ENCODE peak calls at places on chromosomes 7 and 10, in eight cellular contexts. S, F, T, N, W, I, H and U are unnamed samples.

GRCh38 chr10:132538790-132539421 is 1.3 kb downstream of the INPP5A start:
- DNase-seq in S (no peak), N (no peak), H (no peak), W (no peak), I (no peak), F (no peak), T (no peak), U (peak)

GRCh38 chr10:53140516-53140915 is 367.9 kb upstream of the MBL2 start:
- DNase-seq in T (peak), W (no peak), S (no peak), N (no peak), H (no peak), I (no peak), F (no peak), U (peak)

GRCh38 chr7:8176370-8177081 is 85.4 kb downstream of the ICA1 start:
- DNase-seq in S (peak), I (peak), W (no peak), F (no peak), N (peak), T (no peak), H (no peak), U (peak)

GRCh38 chr7:70525991-70526390 is 606.0 kb upstream of the GALNT17 start:
- DNase-seq in N (no peak), S (no peak), H (no peak), W (no peak), T (no peak), I (no peak), F (no peak), U (no peak)

GRCh38 chr10:35232509-35232908 is 103.8 kb upstream of the CCNY start:
- DNase-seq in S (no peak), N (no peak), W (no peak), H (no peak), T (no peak), I (no peak), F (no peak), U (no peak)

GRCh38 chr7:140475747-140476333 is 3.5 kb downstream of the MKRN1 start:
- DNase-seq in W (peak), H (peak), S (peak), F (no peak), I (peak), T (peak), N (peak), U (peak)

GRCh38 chr7:2000801-2001321 is 231.9 kb downstream of the MAD1L1 start:
- DNase-seq in W (no peak), T (no peak), S (no peak), N (no peak), H (no peak), I (no peak), F (no peak), U (no peak)

GRCh38 chr10:101843032-101843991 is at the start of gene KCNIP2:
- DNase-seq in F (peak), H (peak), T (no peak), N (peak), W (no peak), I (peak), S (no peak), U (peak)

GRCh38 chr10:12418000-12418399 is 68.7 kb downstream of the CAMK1D start:
- DNase-seq in S (no peak), F (no peak), H (no peak), N (no peak), I (no peak), T (no peak), W (no peak), U (no peak)

GRCh38 chr7:120927454-120928103 is 23.0 kb upstream of the ING3 start:
- DNase-seq in W (no peak), N (peak), H (no peak), I (no peak), F (no peak), T (no peak), S (no peak), U (no peak)

GRCh38 chr10:43176271-43176670 is 38.0 kb downstream of the CSGALNACT2 start:
- DNase-seq in I (no peak), T (no peak), N (no peak), W (no peak), S (no peak), H (no peak), F (no peak), U (no peak)

GRCh38 chr7:48617508-48617907 is 306.8 kb upstream of the CDC14C start:
- DNase-seq in T (no peak), I (no peak), S (no peak), F (no peak), W (no peak), H (no peak), N (no peak), U (no peak)

GRCh38 chr7:1243964-1244416 is 11.3 kb downstream of the UNCX start:
- DNase-seq in F (no peak), S (no peak), H (no peak), W (no peak), T (no peak), N (no peak), I (no peak), U (no peak)

GRCh38 chr10:25766687-25767221 is 167.3 kb upstream of the MYO3A start:
- DNase-seq in H (no peak), T (no peak), I (no peak), W (no peak), N (no peak), F (no peak), S (no peak), U (no peak)

GRCh38 chr7:12315049-12315448 is 88.6 kb downstream of the VWDE start:
- DNase-seq in N (no peak), T (no peak), F (no peak), W (no peak), H (peak), I (no peak), S (no peak), U (no peak)

GRCh38 chr7:5549096-5549896 is 125.7 kb upstream of the TNRC18 start:
- DNase-seq in H (no peak), S (no peak), N (no peak), T (peak), W (peak), I (no peak), F (no peak), U (no peak)

GRCh38 chr7:80922254-80923049 is 3.6 kb upstream of the SEMA3C start:
- DNase-seq in S (no peak), T (no peak), H (no peak), N (no peak), F (no peak), I (no peak), W (no peak), U (no peak)

GRCh38 chr7:72211175-72211574 is 201.0 kb downstream of the CALN1 start:
- DNase-seq in N (no peak), F (no peak), W (no peak), S (no peak), H (no peak), I (no peak), T (no peak), U (no peak)

GRCh38 chr10:69655124-69655867 is 25.2 kb downstream of the FAM241B start:
- DNase-seq in H (no peak), I (no peak), S (no peak), F (no peak), N (no peak), T (no peak), W (no peak), U (no peak)

GRCh38 chr10:13346280-13346819 is 1.7 kb downstream of the SEPHS1 start:
- DNase-seq in N (no peak), I (no peak), S (no peak), T (peak), H (no peak), W (peak), F (no peak), U (no peak)

GRCh38 chr7:98400538-98401427 is at the start of gene BAIAP2L1:
- DNase-seq in N (peak), W (peak), T (peak), S (peak), H (peak), I (peak), F (peak), U (peak)

GRCh38 chr10:100081075-100082001 is at the start of gene CPN1:
- DNase-seq in H (no peak), W (no peak), N (no peak), S (no peak), T (no peak), F (no peak), I (no peak), U (no peak)

GRCh38 chr10:99435986-99436633 is 5.7 kb upstream of the GOT1 start:
- DNase-seq in N (peak), W (no peak), I (peak), T (peak), S (no peak), F (no peak), H (no peak), U (peak)

GRCh38 chr7:28316489-28316888 is 95.8 kb upstream of the CREB5 start:
- DNase-seq in H (no peak), S (no peak), I (no peak), N (no peak), T (peak), W (peak), F (no peak), U (no peak)

GRCh38 chr7:88664630-88665233 is 94.8 kb upstream of the ZNF804B start:
- DNase-seq in S (no peak), N (no peak), I (no peak), W (no peak), T (no peak), H (no peak), F (no peak), U (no peak)

GRCh38 chr7:139626817-139627216 is 103.3 kb downstream of the CLEC2L start:
- DNase-seq in H (no peak), I (peak), T (no peak), S (no peak), F (no peak), W (no peak), N (no peak), U (peak)

GRCh38 chr10:86862786-86863185 is 94.6 kb downstream of the MMRN2 start:
- DNase-seq in S (no peak), H (no peak), I (no peak), W (no peak), T (no peak), F (no peak), N (no peak), U (no peak)

GRCh38 chr7:44289341-44290249 is 35.8 kb downstream of the CAMK2B start:
- DNase-seq in I (no peak), H (no peak), T (no peak), F (no peak), N (no peak), W (no peak), S (no peak), U (no peak)

GRCh38 chr10:57338823-57339558 is 928.7 kb downstream of the IPMK start:
- DNase-seq in S (no peak), H (no peak), W (peak), I (peak), T (peak), N (peak), F (no peak), U (peak)

GRCh38 chr7:101882595-101883564 is 65.5 kb downstream of the CUX1 start:
- DNase-seq in F (no peak), I (peak), W (peak), H (peak), T (peak), N (no peak), S (no peak), U (peak)

GRCh38 chr10:133379152-133379800 is at the start of gene PAOX:
- DNase-seq in W (peak), T (peak), F (peak), S (no peak), H (peak), I (peak), N (peak), U (no peak)

GRCh38 chr10:130707389-130707979 is 571.3 kb downstream of the GLRX3 start:
- DNase-seq in W (no peak), N (no peak), S (no peak), H (no peak), F (no peak), I (no peak), T (no peak), U (no peak)

GRCh38 chr10:98055875-98056516 is 25.6 kb upstream of the CRTAC1 start:
- DNase-seq in S (no peak), N (no peak), F (no peak), W (no peak), I (peak), H (no peak), T (peak), U (peak)

GRCh38 chr10:1116051-1116450 is 59.9 kb downstream of the WDR37 start:
- DNase-seq in I (no peak), F (no peak), W (no peak), T (no peak), S (no peak), N (no peak), H (no peak), U (no peak)

GRCh38 chr10:96924861-96925260 is 92.8 kb downstream of the LCOR start:
- DNase-seq in I (no peak), T (no peak), N (no peak), H (no peak), S (no peak), F (no peak), W (no peak), U (no peak)

GRCh38 chr10:106044511-106044910 is 1120.0 kb downstream of the SORCS1 start:
- DNase-seq in F (no peak), H (no peak), S (no peak), I (no peak), N (no peak), T (no peak), W (no peak), U (no peak)

GRCh38 chr7:51123322-51124021 is 193.1 kb downstream of the COBL start:
- DNase-seq in S (peak), I (no peak), N (no peak), W (peak), T (peak), F (no peak), H (no peak), U (no peak)

GRCh38 chr7:90552521-90552920 is 43.6 kb upstream of the CDK14 start:
- DNase-seq in H (no peak), I (peak), N (no peak), W (no peak), T (peak), S (no peak), F (no peak), U (peak)

GRCh38 chr10:47024046-47024322 is 112.8 kb downstream of the PTPN20 start:
- DNase-seq in I (no peak), S (no peak), W (no peak), H (no peak), T (no peak), F (no peak), N (no peak), U (no peak)

GRCh38 chr10:47059606-47060311 is 148.5 kb downstream of the PTPN20 start:
- DNase-seq in T (no peak), S (no peak), W (no peak), H (no peak), N (no peak), I (no peak), F (no peak), U (no peak)